ENCODE peak calls at places on chromosomes 1 and 21, in eight cellular contexts. One of them, this sample, is unnamed.

GRCh38 chr1:225454067-225454618 is 26.3 kb upstream of the LBR start:
- DNase-seq in AG10803: no peak
- DNase-seq in esophagus squamous epithelium: no peak
- DNase-seq in tibial artery: peak
- DNase-seq in fibroblast of pulmonary artery: no peak
- DNase-seq in A549: no peak
- DNase-seq in bronchial epithelial cell: peak
- DNase-seq in HFF-Myc: no peak
- DNase-seq in this sample: peak

GRCh38 chr1:77219166-77219887 is at the start of gene PIGK:
- DNase-seq in esophagus squamous epithelium: peak
- DNase-seq in bronchial epithelial cell: peak
- DNase-seq in AG10803: peak
- DNase-seq in A549: peak
- DNase-seq in tibial artery: peak
- DNase-seq in HFF-Myc: peak
- DNase-seq in fibroblast of pulmonary artery: peak
- DNase-seq in this sample: peak

GRCh38 chr1:179046808-179047636 is 21.3 kb downstream of the FAM20B start:
- DNase-seq in fibroblast of pulmonary artery: no peak
- DNase-seq in AG10803: no peak
- DNase-seq in tibial artery: no peak
- DNase-seq in bronchial epithelial cell: no peak
- DNase-seq in HFF-Myc: no peak
- DNase-seq in A549: no peak
- DNase-seq in esophagus squamous epithelium: no peak
- DNase-seq in this sample: no peak

GRCh38 chr1:39080884-39081265 is 54.7 kb downstream of the NDUFS5 start:
- DNase-seq in A549: no peak
- DNase-seq in tibial artery: no peak
- DNase-seq in esophagus squamous epithelium: no peak
- DNase-seq in AG10803: no peak
- DNase-seq in bronchial epithelial cell: no peak
- DNase-seq in fibroblast of pulmonary artery: no peak
- DNase-seq in HFF-Myc: no peak
- DNase-seq in this sample: no peak

GRCh38 chr1:225651872-225652725 is 824 bp downstream of the ENAH start:
- DNase-seq in HFF-Myc: no peak
- DNase-seq in esophagus squamous epithelium: no peak
- DNase-seq in AG10803: no peak
- DNase-seq in A549: no peak
- DNase-seq in bronchial epithelial cell: peak
- DNase-seq in tibial artery: no peak
- DNase-seq in fibroblast of pulmonary artery: peak
- DNase-seq in this sample: peak

GRCh38 chr1:21233480-21233879 is 56.8 kb downstream of the ECE1 start:
- DNase-seq in bronchial epithelial cell: no peak
- DNase-seq in A549: no peak
- DNase-seq in HFF-Myc: no peak
- DNase-seq in tibial artery: no peak
- DNase-seq in esophagus squamous epithelium: no peak
- DNase-seq in fibroblast of pulmonary artery: no peak
- DNase-seq in AG10803: no peak
- DNase-seq in this sample: no peak

GRCh38 chr1:40901886-40902633 is 39.9 kb upstream of the CITED4 start:
- DNase-seq in esophagus squamous epithelium: no peak
- DNase-seq in AG10803: peak
- DNase-seq in bronchial epithelial cell: peak
- DNase-seq in HFF-Myc: no peak
- DNase-seq in tibial artery: peak
- DNase-seq in fibroblast of pulmonary artery: peak
- DNase-seq in A549: peak
- DNase-seq in this sample: peak

GRCh38 chr1:109636201-109636952 is 16.7 kb downstream of the AMPD2 start:
- DNase-seq in bronchial epithelial cell: peak
- DNase-seq in tibial artery: peak
- DNase-seq in esophagus squamous epithelium: no peak
- DNase-seq in A549: no peak
- DNase-seq in AG10803: peak
- DNase-seq in fibroblast of pulmonary artery: peak
- DNase-seq in HFF-Myc: no peak
- DNase-seq in this sample: peak

GRCh38 chr1:196462101-196462500 is 146.1 kb downstream of the KCNT2 start:
- DNase-seq in A549: no peak
- DNase-seq in tibial artery: no peak
- DNase-seq in AG10803: no peak
- DNase-seq in fibroblast of pulmonary artery: peak
- DNase-seq in esophagus squamous epithelium: no peak
- DNase-seq in HFF-Myc: no peak
- DNase-seq in bronchial epithelial cell: peak
- DNase-seq in this sample: peak

GRCh38 chr1:160154790-160155189 is 3.4 kb downstream of the ATP1A4 start:
- DNase-seq in fibroblast of pulmonary artery: no peak
- DNase-seq in tibial artery: no peak
- DNase-seq in HFF-Myc: no peak
- DNase-seq in AG10803: no peak
- DNase-seq in bronchial epithelial cell: no peak
- DNase-seq in esophagus squamous epithelium: no peak
- DNase-seq in A549: no peak
- DNase-seq in this sample: no peak

GRCh38 chr1:175536369-175536768 is 207.0 kb downstream of the TNR start:
- DNase-seq in esophagus squamous epithelium: no peak
- DNase-seq in AG10803: no peak
- DNase-seq in A549: no peak
- DNase-seq in fibroblast of pulmonary artery: peak
- DNase-seq in tibial artery: no peak
- DNase-seq in HFF-Myc: no peak
- DNase-seq in bronchial epithelial cell: no peak
- DNase-seq in this sample: peak
- H3K4me3 ChIP-seq in esophagus squamous epithelium: no peak
- H3K4me3 ChIP-seq in AG10803: no peak
- H3K4me3 ChIP-seq in A549: no peak
- H3K4me3 ChIP-seq in fibroblast of pulmonary artery: no peak
- H3K4me3 ChIP-seq in tibial artery: no peak
- H3K4me3 ChIP-seq in HFF-Myc: no peak
- H3K4me3 ChIP-seq in bronchial epithelial cell: no peak
- H3K4me3 ChIP-seq in this sample: no peak

GRCh38 chr1:111535256-111536191 is 32.1 kb upstream of the ADORA3 start:
- DNase-seq in tibial artery: peak
- DNase-seq in HFF-Myc: no peak
- DNase-seq in AG10803: no peak
- DNase-seq in fibroblast of pulmonary artery: peak
- DNase-seq in bronchial epithelial cell: no peak
- DNase-seq in A549: no peak
- DNase-seq in esophagus squamous epithelium: no peak
- DNase-seq in this sample: peak
- TF ChIP-seq CTCF in tibial artery: no peak
- TF ChIP-seq CTCF in HFF-Myc: no peak
- TF ChIP-seq CTCF in AG10803: no peak
- TF ChIP-seq CTCF in fibroblast of pulmonary artery: no peak
- TF ChIP-seq CTCF in bronchial epithelial cell: no peak
- TF ChIP-seq CTCF in A549: no peak
- TF ChIP-seq CTCF in esophagus squamous epithelium: no peak
- TF ChIP-seq CTCF in this sample: no peak

DNA sequence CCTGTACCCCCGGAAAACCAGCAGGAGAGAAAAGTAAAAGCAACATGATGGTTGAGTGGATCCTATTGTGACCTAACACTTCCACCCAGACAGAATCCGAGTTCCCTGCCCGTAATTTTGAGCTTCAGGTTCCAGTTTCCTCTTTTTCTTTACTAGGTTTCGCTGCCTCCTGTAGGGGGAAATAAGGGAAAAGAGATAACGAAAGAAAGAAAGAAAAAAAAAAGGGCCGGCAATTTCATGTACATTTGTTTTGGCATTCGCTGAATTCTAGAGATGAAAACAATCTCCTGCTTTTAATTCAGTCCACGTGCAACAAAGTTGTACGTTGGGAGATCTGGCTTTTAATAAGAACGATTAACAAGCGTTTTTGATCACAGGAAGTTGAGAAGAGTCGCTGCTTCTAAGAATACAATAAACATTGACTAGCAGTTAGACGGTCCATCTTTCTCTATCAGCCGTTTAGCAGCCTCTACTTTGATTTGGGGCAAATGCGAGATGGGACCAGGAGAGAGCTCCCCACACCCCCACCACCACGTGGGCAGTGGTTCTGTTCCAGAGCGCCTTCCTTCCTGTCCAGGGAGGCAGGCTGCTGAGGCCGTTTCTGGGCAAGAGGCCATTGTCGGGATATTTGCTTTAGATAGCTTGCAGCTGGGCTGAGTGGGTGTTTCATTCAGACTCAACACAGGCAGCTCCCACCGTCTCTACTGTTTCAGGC is 155.9 kb upstream of the RUNX1 start:
- DNase-seq in bronchial epithelial cell: no peak
- DNase-seq in A549: no peak
- DNase-seq in tibial artery: peak
- DNase-seq in esophagus squamous epithelium: no peak
- DNase-seq in fibroblast of pulmonary artery: peak
- DNase-seq in AG10803: peak
- DNase-seq in HFF-Myc: peak
- DNase-seq in this sample: peak
- H3K4me3 ChIP-seq in bronchial epithelial cell: no peak
- H3K4me3 ChIP-seq in A549: no peak
- H3K4me3 ChIP-seq in tibial artery: peak
- H3K4me3 ChIP-seq in esophagus squamous epithelium: peak
- H3K4me3 ChIP-seq in fibroblast of pulmonary artery: peak
- H3K4me3 ChIP-seq in AG10803: peak
- H3K4me3 ChIP-seq in HFF-Myc: no peak
- H3K4me3 ChIP-seq in this sample: peak

DNA sequence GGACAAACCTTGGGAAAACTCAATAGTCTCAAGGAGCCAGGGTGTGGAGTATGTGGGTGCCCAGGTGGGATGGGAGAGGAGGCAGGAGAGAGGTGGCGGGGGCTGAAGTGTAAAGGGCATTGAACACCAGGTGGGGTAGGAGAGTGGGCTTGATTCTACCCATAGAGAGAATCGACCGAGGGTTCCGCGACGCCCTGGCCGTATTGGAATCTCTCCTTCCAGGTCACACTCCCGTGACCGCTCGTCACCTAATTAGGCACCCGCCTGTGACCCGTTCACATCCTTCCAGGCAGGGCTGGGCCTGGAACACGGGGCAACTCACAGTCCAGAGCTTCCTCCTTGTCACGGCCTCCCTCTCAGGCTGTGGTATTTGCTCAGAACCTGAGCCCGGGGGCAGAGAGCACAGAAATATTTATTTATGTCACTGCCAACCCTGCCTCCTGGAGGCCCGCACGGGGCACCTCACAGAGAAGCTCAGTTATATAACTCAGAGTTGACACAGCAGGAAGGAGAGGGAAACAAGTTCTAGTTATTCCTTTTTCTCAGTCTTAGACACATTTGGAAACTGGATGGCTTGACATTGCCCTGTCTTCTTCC is 12.0 kb downstream of the NCMAP start:
- DNase-seq in fibroblast of pulmonary artery: no peak
- DNase-seq in tibial artery: no peak
- DNase-seq in HFF-Myc: no peak
- DNase-seq in esophagus squamous epithelium: no peak
- DNase-seq in bronchial epithelial cell: peak
- DNase-seq in A549: peak
- DNase-seq in AG10803: peak
- DNase-seq in this sample: no peak
- TF ChIP-seq CTCF in fibroblast of pulmonary artery: no peak
- TF ChIP-seq CTCF in tibial artery: no peak
- TF ChIP-seq CTCF in HFF-Myc: no peak
- TF ChIP-seq CTCF in esophagus squamous epithelium: peak
- TF ChIP-seq CTCF in bronchial epithelial cell: peak
- TF ChIP-seq CTCF in A549: no peak
- TF ChIP-seq CTCF in AG10803: no peak
- TF ChIP-seq CTCF in this sample: no peak

GRCh38 chr1:54291276-54292014 is 91.5 kb downstream of the MRPL37 start:
- DNase-seq in bronchial epithelial cell: no peak
- DNase-seq in esophagus squamous epithelium: no peak
- DNase-seq in HFF-Myc: no peak
- DNase-seq in A549: no peak
- DNase-seq in AG10803: no peak
- DNase-seq in tibial artery: peak
- DNase-seq in fibroblast of pulmonary artery: no peak
- DNase-seq in this sample: no peak
- H3K4me3 ChIP-seq in bronchial epithelial cell: no peak
- H3K4me3 ChIP-seq in esophagus squamous epithelium: no peak
- H3K4me3 ChIP-seq in HFF-Myc: no peak
- H3K4me3 ChIP-seq in A549: no peak
- H3K4me3 ChIP-seq in AG10803: no peak
- H3K4me3 ChIP-seq in tibial artery: no peak
- H3K4me3 ChIP-seq in fibroblast of pulmonary artery: no peak
- H3K4me3 ChIP-seq in this sample: no peak

DNA sequence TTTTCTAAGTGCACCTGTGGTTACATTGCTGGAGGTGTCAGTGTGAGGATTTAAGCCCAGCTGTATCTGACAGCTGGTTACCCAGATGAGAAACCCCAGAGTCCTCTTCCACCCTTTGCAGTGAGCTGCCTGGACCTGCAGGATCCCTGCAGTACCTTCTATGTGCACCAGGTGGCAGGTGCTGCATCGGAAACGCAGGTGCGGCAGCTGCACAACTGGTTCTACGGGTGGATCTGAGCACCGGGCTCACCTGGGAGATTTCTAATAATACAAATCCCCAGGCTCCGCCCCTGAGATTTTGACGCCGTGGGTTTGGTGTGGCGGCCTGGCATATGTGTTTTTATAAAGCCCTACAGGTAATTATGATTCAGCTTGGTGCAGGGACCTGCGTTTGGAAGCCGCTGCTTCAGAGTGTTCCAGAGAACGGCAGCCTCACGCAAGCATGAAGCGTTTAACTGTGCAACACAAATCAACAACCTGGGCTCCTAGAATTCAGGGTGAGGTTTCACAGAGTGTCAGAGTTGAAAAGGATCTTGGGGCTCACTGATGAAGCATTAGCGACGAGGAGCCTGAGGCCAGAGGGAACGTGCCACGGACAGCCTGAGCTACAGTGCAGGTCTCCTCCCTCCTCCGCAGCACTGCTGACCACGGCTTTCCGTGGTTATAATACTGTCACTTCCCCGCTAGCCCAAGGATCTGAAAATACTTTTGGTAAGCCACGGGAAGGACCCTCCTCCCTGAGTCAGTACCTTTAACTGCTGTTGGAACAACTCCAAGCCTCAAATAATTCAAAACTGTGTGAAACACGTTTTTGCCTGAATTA is 96.7 kb upstream of the TRABD2B start:
- DNase-seq in HFF-Myc: peak
- DNase-seq in esophagus squamous epithelium: peak
- DNase-seq in tibial artery: no peak
- DNase-seq in AG10803: peak
- DNase-seq in A549: peak
- DNase-seq in bronchial epithelial cell: peak
- DNase-seq in fibroblast of pulmonary artery: peak
- DNase-seq in this sample: peak
- TF ChIP-seq CTCF in HFF-Myc: peak
- TF ChIP-seq CTCF in esophagus squamous epithelium: peak
- TF ChIP-seq CTCF in tibial artery: peak
- TF ChIP-seq CTCF in AG10803: peak
- TF ChIP-seq CTCF in A549: peak
- TF ChIP-seq CTCF in bronchial epithelial cell: peak
- TF ChIP-seq CTCF in fibroblast of pulmonary artery: peak
- TF ChIP-seq CTCF in this sample: peak

This sample was measured in cardiac fibroblast.